ENCODE peak calls at places on chromosomes 5 and 9, in nine cellular contexts. One of them, this sample, is unnamed.

GRCh38 chr5:128920345-128921215 is 44.7 kb upstream of the SLC27A6 start:
- DNase-seq in breast epithelium: no peak
- DNase-seq in progenitor cell of endocrine pancreas: no peak
- DNase-seq in GM20000: no peak
- DNase-seq in cardiac muscle cell: peak; percentile 52
- DNase-seq in lung: no peak
- DNase-seq in stomach: no peak
- DNase-seq in foreskin keratinocyte: peak; percentile 87
- DNase-seq in GM23338: no peak
- DNase-seq in this sample: no peak

GRCh38 chr5:79190235-79190529 is 45.7 kb upstream of the JMY start:
- DNase-seq in breast epithelium: no peak
- DNase-seq in progenitor cell of endocrine pancreas: no peak
- DNase-seq in GM20000: no peak
- DNase-seq in cardiac muscle cell: no peak
- DNase-seq in lung: no peak
- DNase-seq in stomach: no peak
- DNase-seq in foreskin keratinocyte: no peak
- DNase-seq in GM23338: no peak
- DNase-seq in this sample: no peak

GRCh38 chr9:116157436-116158138 is 4.0 kb downstream of the PAPPA start:
- DNase-seq in breast epithelium: no peak
- DNase-seq in progenitor cell of endocrine pancreas: no peak
- DNase-seq in GM20000: no peak
- DNase-seq in cardiac muscle cell: peak; percentile 66
- DNase-seq in lung: no peak
- DNase-seq in stomach: no peak
- DNase-seq in foreskin keratinocyte: no peak
- DNase-seq in GM23338: peak; percentile 59
- DNase-seq in this sample: no peak

GRCh38 chr9:131628821-131629197 is 83.5 kb downstream of the PRRT1B start:
- DNase-seq in breast epithelium: no peak
- DNase-seq in progenitor cell of endocrine pancreas: no peak
- DNase-seq in GM20000: no peak
- DNase-seq in cardiac muscle cell: no peak
- DNase-seq in lung: no peak
- DNase-seq in stomach: no peak
- DNase-seq in foreskin keratinocyte: no peak
- DNase-seq in GM23338: no peak
- DNase-seq in this sample: no peak

GRCh38 chr5:149702953-149703646 is 27.0 kb upstream of the PPARGC1B start:
- DNase-seq in breast epithelium: no peak
- DNase-seq in progenitor cell of endocrine pancreas: no peak
- DNase-seq in GM20000: no peak
- DNase-seq in cardiac muscle cell: peak; percentile 24
- DNase-seq in lung: peak; percentile 19
- DNase-seq in stomach: no peak
- DNase-seq in foreskin keratinocyte: no peak
- DNase-seq in GM23338: no peak
- DNase-seq in this sample: no peak

GRCh38 chr9:30670805-30671562 is 1713.5 kb upstream of the ACO1 start:
- DNase-seq in breast epithelium: no peak
- DNase-seq in progenitor cell of endocrine pancreas: no peak
- DNase-seq in GM20000: no peak
- DNase-seq in cardiac muscle cell: no peak
- DNase-seq in lung: no peak
- DNase-seq in stomach: no peak
- DNase-seq in foreskin keratinocyte: no peak
- DNase-seq in GM23338: no peak
- DNase-seq in this sample: no peak

GRCh38 chr5:79850316-79850822 is 140.7 kb downstream of the MTX3 start:
- DNase-seq in breast epithelium: no peak
- DNase-seq in progenitor cell of endocrine pancreas: no peak
- DNase-seq in GM20000: no peak
- DNase-seq in cardiac muscle cell: peak; percentile 8
- DNase-seq in lung: no peak
- DNase-seq in stomach: no peak
- DNase-seq in foreskin keratinocyte: no peak
- DNase-seq in GM23338: no peak
- DNase-seq in this sample: no peak

GRCh38 chr5:169745441-169746146 is 108.5 kb downstream of the DOCK2 start:
- DNase-seq in breast epithelium: no peak
- DNase-seq in progenitor cell of endocrine pancreas: no peak
- DNase-seq in GM20000: no peak
- DNase-seq in cardiac muscle cell: peak; percentile 50
- DNase-seq in lung: no peak
- DNase-seq in stomach: no peak
- DNase-seq in foreskin keratinocyte: peak; percentile 77
- DNase-seq in GM23338: no peak
- DNase-seq in this sample: no peak

GRCh38 chr5:89087551-89088318 is 204.8 kb upstream of the MEF2C start:
- DNase-seq in breast epithelium: no peak
- DNase-seq in progenitor cell of endocrine pancreas: no peak
- DNase-seq in GM20000: no peak
- DNase-seq in cardiac muscle cell: no peak
- DNase-seq in lung: no peak
- DNase-seq in stomach: no peak
- DNase-seq in foreskin keratinocyte: no peak
- DNase-seq in GM23338: peak; percentile 39
- DNase-seq in this sample: no peak

GRCh38 chr9:133104718-133105460 is 16.2 kb downstream of the RALGDS start:
- DNase-seq in breast epithelium: no peak
- DNase-seq in progenitor cell of endocrine pancreas: no peak
- DNase-seq in GM20000: no peak
- DNase-seq in cardiac muscle cell: no peak
- DNase-seq in lung: no peak
- DNase-seq in stomach: peak; percentile 16
- DNase-seq in foreskin keratinocyte: no peak
- DNase-seq in GM23338: no peak
- DNase-seq in this sample: no peak

GRCh38 chr9:115517335-115518075 is 399.5 kb upstream of the TNC start:
- DNase-seq in breast epithelium: no peak
- DNase-seq in progenitor cell of endocrine pancreas: no peak
- DNase-seq in GM20000: no peak
- DNase-seq in cardiac muscle cell: no peak
- DNase-seq in lung: no peak
- DNase-seq in stomach: no peak
- DNase-seq in foreskin keratinocyte: no peak
- DNase-seq in GM23338: no peak
- DNase-seq in this sample: no peak

GRCh38 chr5:139043127-139043905 is 154.9 kb downstream of the SIL1 start:
- DNase-seq in breast epithelium: no peak
- DNase-seq in progenitor cell of endocrine pancreas: no peak
- DNase-seq in GM20000: no peak
- DNase-seq in cardiac muscle cell: peak; percentile 37
- DNase-seq in lung: no peak
- DNase-seq in stomach: no peak
- DNase-seq in foreskin keratinocyte: no peak
- DNase-seq in GM23338: no peak
- DNase-seq in this sample: no peak
- TF ChIP-seq CTCF in breast epithelium: no peak
- TF ChIP-seq CTCF in progenitor cell of endocrine pancreas: no peak
- TF ChIP-seq CTCF in GM20000: no peak
- TF ChIP-seq CTCF in cardiac muscle cell: no peak
- TF ChIP-seq CTCF in lung: no peak
- TF ChIP-seq CTCF in stomach: no peak
- TF ChIP-seq CTCF in foreskin keratinocyte: no peak
- TF ChIP-seq CTCF in GM23338: no peak
- TF ChIP-seq CTCF in this sample: no peak

GRCh38 chr5:180071418-180072255 is at the start of gene RNF130:
- DNase-seq in breast epithelium: peak; percentile 89
- DNase-seq in progenitor cell of endocrine pancreas: peak; percentile 92
- DNase-seq in GM20000: peak; percentile 85
- DNase-seq in cardiac muscle cell: peak; percentile 97
- DNase-seq in lung: peak; percentile 92
- DNase-seq in stomach: peak; percentile 95
- DNase-seq in foreskin keratinocyte: peak; percentile 85
- DNase-seq in GM23338: peak; percentile 95
- DNase-seq in this sample: peak; percentile 91

GRCh38 chr5:180067986-180068385 is 3.6 kb downstream of the RNF130 start:
- DNase-seq in breast epithelium: no peak
- DNase-seq in progenitor cell of endocrine pancreas: no peak
- DNase-seq in GM20000: no peak
- DNase-seq in cardiac muscle cell: no peak
- DNase-seq in lung: no peak
- DNase-seq in stomach: no peak
- DNase-seq in foreskin keratinocyte: no peak
- DNase-seq in GM23338: no peak
- DNase-seq in this sample: no peak

GRCh38 chr5:180068519-180069090 is 3.0 kb downstream of the RNF130 start:
- DNase-seq in breast epithelium: no peak
- DNase-seq in progenitor cell of endocrine pancreas: no peak
- DNase-seq in GM20000: no peak
- DNase-seq in cardiac muscle cell: no peak
- DNase-seq in lung: no peak
- DNase-seq in stomach: no peak
- DNase-seq in foreskin keratinocyte: no peak
- DNase-seq in GM23338: no peak
- DNase-seq in this sample: no peak

GRCh38 chr5:180070726-180071417 is 687 bp downstream of the RNF130 start:
- DNase-seq in breast epithelium: no peak
- DNase-seq in progenitor cell of endocrine pancreas: no peak
- DNase-seq in GM20000: peak; percentile 28
- DNase-seq in cardiac muscle cell: peak; percentile 64
- DNase-seq in lung: peak; percentile 41
- DNase-seq in stomach: peak; percentile 36
- DNase-seq in foreskin keratinocyte: peak; percentile 49
- DNase-seq in GM23338: peak; percentile 56
- DNase-seq in this sample: no peak

DNA sequence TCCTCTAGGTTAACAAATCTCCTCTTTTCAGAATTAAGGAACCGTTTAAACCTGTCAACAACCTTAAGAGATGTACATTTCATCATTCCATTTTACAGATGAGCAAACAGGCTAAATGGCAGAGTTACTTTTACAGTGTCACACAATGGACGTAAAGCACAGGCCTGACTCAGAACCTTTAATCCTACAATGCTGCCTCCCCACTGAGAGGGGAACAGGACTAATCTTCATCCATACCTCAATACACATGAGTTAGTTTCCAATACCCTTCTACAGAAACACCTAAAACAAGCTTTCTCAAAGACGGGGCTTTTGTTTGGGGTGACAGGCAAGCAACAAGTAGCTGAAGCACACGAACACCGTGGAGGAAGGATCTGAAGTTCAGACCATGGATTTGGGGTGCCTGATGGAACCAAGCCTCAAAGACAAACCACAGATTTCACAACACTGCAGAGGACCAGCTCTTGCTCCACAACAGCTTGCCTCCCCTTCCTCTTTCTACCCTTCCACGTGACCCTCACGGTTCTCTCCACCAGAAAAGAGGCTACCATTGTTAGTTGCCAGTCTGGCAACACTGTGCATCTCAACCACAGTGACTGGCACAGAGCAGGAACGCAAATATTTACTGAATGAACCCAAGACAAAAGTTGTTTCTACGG is 1.8 kb downstream of the RNF130 start:
- DNase-seq in breast epithelium: no peak
- DNase-seq in progenitor cell of endocrine pancreas: no peak
- DNase-seq in GM20000: no peak
- DNase-seq in cardiac muscle cell: peak; percentile 20
- DNase-seq in lung: peak; percentile 55
- DNase-seq in stomach: peak; percentile 56
- DNase-seq in foreskin keratinocyte: no peak
- DNase-seq in GM23338: no peak
- DNase-seq in this sample: no peak
- TF ChIP-seq CTCF in breast epithelium: no peak
- TF ChIP-seq CTCF in progenitor cell of endocrine pancreas: no peak
- TF ChIP-seq CTCF in GM20000: no peak
- TF ChIP-seq CTCF in cardiac muscle cell: no peak
- TF ChIP-seq CTCF in lung: no peak
- TF ChIP-seq CTCF in stomach: no peak
- TF ChIP-seq CTCF in foreskin keratinocyte: no peak
- TF ChIP-seq CTCF in GM23338: no peak
- TF ChIP-seq CTCF in this sample: no peak

DNA sequence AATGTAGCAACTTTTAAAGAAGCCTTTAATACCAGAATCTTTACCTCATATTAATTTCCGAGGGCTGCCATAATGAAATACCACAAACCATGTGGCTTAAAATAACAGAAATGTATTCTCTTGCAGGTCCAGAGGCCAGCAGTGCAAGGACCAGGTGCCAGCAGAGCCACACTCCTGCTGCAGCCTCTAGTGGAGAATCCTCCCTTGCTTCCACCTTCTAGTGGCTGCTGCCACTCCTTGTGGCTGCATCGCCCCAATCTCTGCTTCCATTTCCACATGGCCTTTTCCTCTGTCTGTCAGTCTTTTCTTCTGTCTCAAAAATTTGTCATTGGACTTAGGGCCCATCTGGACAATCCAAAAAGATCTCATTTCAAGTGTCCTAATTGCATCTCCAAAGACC is 401.5 kb downstream of the EFNA5 start:
- DNase-seq in breast epithelium: no peak
- DNase-seq in progenitor cell of endocrine pancreas: no peak
- DNase-seq in GM20000: no peak
- DNase-seq in cardiac muscle cell: no peak
- DNase-seq in lung: no peak
- DNase-seq in stomach: no peak
- DNase-seq in foreskin keratinocyte: no peak
- DNase-seq in GM23338: peak; percentile 27
- DNase-seq in this sample: no peak
- TF ChIP-seq CTCF in breast epithelium: no peak
- TF ChIP-seq CTCF in progenitor cell of endocrine pancreas: no peak
- TF ChIP-seq CTCF in GM20000: no peak
- TF ChIP-seq CTCF in cardiac muscle cell: no peak
- TF ChIP-seq CTCF in lung: no peak
- TF ChIP-seq CTCF in stomach: no peak
- TF ChIP-seq CTCF in foreskin keratinocyte: no peak
- TF ChIP-seq CTCF in GM23338: peak; percentile 33
- TF ChIP-seq CTCF in this sample: no peak

DNA sequence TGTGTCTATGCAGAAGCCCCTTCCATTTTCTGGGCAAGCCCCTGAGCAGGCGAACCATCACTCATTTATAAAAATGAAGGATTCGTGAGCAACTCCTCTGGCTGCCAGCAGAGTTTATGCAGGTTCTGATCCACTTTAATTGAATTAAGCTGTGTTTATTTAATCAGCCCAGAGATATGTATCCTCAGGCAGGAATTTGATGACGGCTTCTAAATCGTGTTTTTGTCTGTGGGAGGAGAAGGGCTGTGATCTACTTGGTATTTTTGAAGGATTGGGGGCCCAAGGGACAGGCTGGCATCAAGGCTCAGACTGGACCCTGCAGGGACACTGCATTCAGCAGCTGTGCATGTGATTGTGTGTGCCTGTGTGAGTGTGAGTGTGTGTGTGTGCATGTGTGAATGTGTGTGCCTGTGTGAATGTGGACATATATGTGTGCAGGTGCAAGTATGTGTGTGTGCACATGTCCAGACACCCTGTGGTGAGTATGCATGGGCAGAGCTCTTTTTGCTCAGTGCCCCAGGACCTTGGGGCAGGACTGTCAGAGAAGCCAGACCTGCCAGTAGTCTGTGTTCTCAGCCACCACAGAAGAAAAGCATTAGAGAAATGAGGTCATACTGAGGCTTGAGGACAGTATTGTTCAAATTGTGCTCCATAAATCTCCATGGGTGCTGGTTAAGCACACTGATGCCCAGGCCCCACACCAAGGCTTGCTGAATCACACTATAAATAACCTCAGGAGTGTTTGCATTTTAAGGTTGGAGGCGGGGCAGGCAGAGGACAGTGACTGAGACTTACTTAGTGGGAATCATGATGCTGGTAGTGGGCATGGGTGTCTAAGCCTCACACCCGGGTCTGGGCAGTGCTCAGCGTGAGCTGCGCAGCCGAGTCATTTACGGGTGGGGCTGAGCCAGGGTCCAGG is 164.0 kb downstream of the CARTPT start:
- DNase-seq in breast epithelium: no peak
- DNase-seq in progenitor cell of endocrine pancreas: no peak
- DNase-seq in GM20000: no peak
- DNase-seq in cardiac muscle cell: no peak
- DNase-seq in lung: no peak
- DNase-seq in stomach: no peak
- DNase-seq in foreskin keratinocyte: no peak
- DNase-seq in GM23338: no peak
- DNase-seq in this sample: no peak
- TF ChIP-seq CTCF in breast epithelium: no peak
- TF ChIP-seq CTCF in progenitor cell of endocrine pancreas: no peak
- TF ChIP-seq CTCF in GM20000: no peak
- TF ChIP-seq CTCF in cardiac muscle cell: no peak
- TF ChIP-seq CTCF in lung: no peak
- TF ChIP-seq CTCF in stomach: no peak
- TF ChIP-seq CTCF in foreskin keratinocyte: no peak
- TF ChIP-seq CTCF in GM23338: no peak
- TF ChIP-seq CTCF in this sample: no peak